ENCODE peak calls at places on chromosome 15, in seven cellular contexts. P, R, B, A, L, W and N are unnamed samples.

GRCh38 chr15:92882697-92883642 is 17.2 kb upstream of the CHD2 start:
- DNase-seq in B (no peak), W (no peak), P (no peak), L (no peak), A (no peak), R (no peak), N (no peak)

GRCh38 chr15:78750566-78750965 is 60.7 kb downstream of the ADAMTS7 start:
- DNase-seq in B (no peak), P (no peak), W (no peak), R (no peak), A (no peak), L (no peak), N (no peak)

GRCh38 chr15:29670945-29671307 is 151.3 kb downstream of the TJP1 start:
- DNase-seq in A (peak), W (peak), L (peak), R (no peak), B (peak), P (peak), N (peak)

GRCh38 chr15:79897701-79898113 is 893 bp upstream of the MTHFS start:
- DNase-seq in W (no peak), L (no peak), R (no peak), B (no peak), A (no peak), P (no peak), N (no peak)

GRCh38 chr15:69316281-69316680 is 17.6 kb downstream of the PAQR5 start:
- DNase-seq in R (no peak), B (no peak), A (no peak), L (no peak), W (no peak), P (no peak), N (no peak)

GRCh38 chr15:99421172-99421656 is 144.6 kb upstream of the MEF2A start:
- DNase-seq in P (peak), L (no peak), A (peak), W (no peak), R (no peak), B (no peak), N (no peak)

GRCh38 chr15:78715439-78715838 is 74.4 kb upstream of the CHRNB4 start:
- DNase-seq in L (no peak), W (no peak), A (no peak), R (no peak), B (no peak), P (no peak), N (no peak)

GRCh38 chr15:99745687-99746086 is 12.4 kb upstream of the LYSMD4 start:
- DNase-seq in A (no peak), P (no peak), L (no peak), R (no peak), B (no peak), W (no peak), N (no peak)

GRCh38 chr15:93485922-93486327 is 396.9 kb upstream of the RGMA start:
- DNase-seq in P (no peak), W (no peak), R (no peak), B (no peak), A (peak), L (no peak), N (no peak)

GRCh38 chr15:70251246-70251990 is 153.7 kb upstream of the TLE3 start:
- DNase-seq in L (no peak), W (no peak), B (no peak), A (no peak), P (no peak), R (peak), N (no peak)

GRCh38 chr15:78083186-78083585 is 5.7 kb upstream of the TBC1D2B start:
- DNase-seq in W (no peak), P (no peak), A (no peak), B (no peak), L (no peak), R (no peak), N (no peak)

GRCh38 chr15:94119215-94119815 is 112.0 kb upstream of the MCTP2 start:
- DNase-seq in R (peak), W (no peak), P (no peak), B (no peak), L (no peak), A (no peak), N (no peak)

GRCh38 chr15:38843736-38844590 is 279.3 kb upstream of the RASGRP1 start:
- DNase-seq in W (no peak), L (no peak), R (no peak), P (no peak), B (no peak), A (no peak), N (no peak)

GRCh38 chr15:27137127-27137526 is 166.1 kb downstream of the GABRG3 start:
- DNase-seq in B (no peak), P (no peak), W (no peak), L (no peak), R (no peak), A (no peak), N (no peak)

GRCh38 chr15:55909036-55909811 is 84.2 kb downstream of the NEDD4 start:
- DNase-seq in B (no peak), W (no peak), A (no peak), L (no peak), P (peak), R (no peak), N (peak)

GRCh38 chr15:31367021-31367729 is 40.5 kb downstream of the KLF13 start:
- DNase-seq in W (no peak), B (no peak), R (no peak), L (no peak), P (no peak), A (no peak), N (no peak)

GRCh38 chr15:22925875-22926274 is 54.3 kb downstream of the CYFIP1 start:
- DNase-seq in W (no peak), A (no peak), B (no peak), R (no peak), P (no peak), L (no peak), N (no peak)

GRCh38 chr15:85865070-85865684 is 70.5 kb upstream of the KLHL25 start:
- DNase-seq in L (peak), R (peak), W (no peak), B (peak), A (no peak), P (peak), N (peak)

GRCh38 chr15:31367730-31368344 is 41.2 kb downstream of the KLF13 start:
- DNase-seq in L (no peak), A (no peak), P (no peak), B (no peak), R (no peak), W (no peak), N (no peak)

GRCh38 chr15:41999290-42000285 is 21.3 kb downstream of the PLA2G4E start:
- DNase-seq in A (no peak), W (no peak), B (no peak), L (no peak), R (no peak), P (no peak), N (no peak)

GRCh38 chr15:31306426-31307269 is 20.0 kb upstream of the KLF13 start:
- DNase-seq in W (peak), R (peak), A (peak), L (no peak), P (no peak), B (peak), N (peak)

GRCh38 chr15:100107151-100107550 is 234.6 kb downstream of the ADAMTS17 start:
- DNase-seq in R (no peak), P (no peak), W (no peak), B (no peak), A (no peak), L (no peak), N (no peak)

GRCh38 chr15:80951941-80952340 is 37.7 kb downstream of the MESD start:
- DNase-seq in B (no peak), L (no peak), W (no peak), P (no peak), R (no peak), A (no peak), N (no peak)

GRCh38 chr15:44081223-44082013 is 113.7 kb downstream of the FRMD5 start:
- DNase-seq in P (peak), W (no peak), A (no peak), B (no peak), L (no peak), R (no peak), N (peak)

GRCh38 chr15:96369825-96370621 is 39.5 kb downstream of the NR2F2 start:
- DNase-seq in R (peak), B (no peak), L (no peak), W (no peak), P (no peak), A (no peak), N (no peak)

GRCh38 chr15:76189106-76189505 is 122.2 kb downstream of the ETFA start:
- DNase-seq in R (no peak), B (no peak), L (no peak), W (no peak), A (no peak), P (no peak), N (no peak)

GRCh38 chr15:76184640-76185020 is 124.8 kb downstream of the TMEM266 start:
- DNase-seq in B (no peak), A (no peak), P (no peak), L (no peak), R (no peak), W (no peak), N (no peak)

GRCh38 chr15:76183906-76184639 is 124.3 kb downstream of the TMEM266 start:
- DNase-seq in L (no peak), B (no peak), W (no peak), A (no peak), R (no peak), P (no peak), N (no peak)

GRCh38 chr15:76187151-76187550 is 124.1 kb downstream of the ETFA start:
- DNase-seq in A (no peak), R (no peak), B (no peak), P (no peak), L (no peak), W (no peak), N (no peak)

GRCh38 chr15:76185716-76186115 is 125.6 kb downstream of the ETFA start:
- DNase-seq in A (peak), R (peak), L (peak), B (peak), W (no peak), P (peak), N (peak)
- TF ChIP-seq CTCF in A (peak), R (peak), L (peak), B (peak), W (peak), P (peak), N (peak)

GRCh38 chr15:90322531-90322930 is 29.6 kb upstream of the ZNF774 start:
- DNase-seq in W (no peak), R (no peak), L (no peak), A (no peak), P (no peak), B (no peak), N (no peak)

GRCh38 chr15:90320885-90321278 is 31.2 kb upstream of the ZNF774 start:
- DNase-seq in R (no peak), W (no peak), B (no peak), P (no peak), L (no peak), A (no peak), N (no peak)

GRCh38 chr15:90316139-90316538 is 35.9 kb upstream of the ZNF774 start:
- DNase-seq in W (no peak), B (no peak), R (no peak), P (no peak), L (no peak), A (no peak), N (no peak)

GRCh38 chr15:90318591-90318990 is 33.5 kb upstream of the ZNF774 start:
- DNase-seq in L (no peak), A (no peak), R (no peak), B (no peak), W (no peak), P (no peak), N (no peak)

GRCh38 chr15:90320062-90320884 is 31.8 kb upstream of the ZNF774 start:
- DNase-seq in R (peak), W (peak), B (peak), P (peak), A (peak), L (peak), N (peak)
- H3K4me3 ChIP-seq in R (no peak), W (no peak), B (peak), P (peak), A (no peak), L (no peak), N (no peak)

GRCh38 chr15:48573780-48574179 is 71.7 kb downstream of the FBN1 start:
- DNase-seq in P (no peak), W (no peak), R (no peak), A (no peak), L (no peak), B (no peak), N (no peak)
- TF ChIP-seq CTCF in P (no peak), W (no peak), R (no peak), A (no peak), L (no peak), B (no peak), N (no peak)

GRCh38 chr15:34588046-34588674 is 4.7 kb upstream of the GOLGA8B start:
- DNase-seq in W (peak), B (peak), P (peak), A (peak), R (peak), L (peak), N (peak)
- H3K4me3 ChIP-seq in W (no peak), B (no peak), P (peak), A (peak), R (peak), L (peak), N (peak)

GRCh38 chr15:74821790-74822158 is 4.7 kb upstream of the CPLX3 start:
- DNase-seq in P (no peak), B (no peak), A (no peak), W (no peak), L (no peak), R (no peak), N (no peak)

GRCh38 chr15:74822233-74822632 is 4.2 kb upstream of the CPLX3 start:
- DNase-seq in R (no peak), W (no peak), P (no peak), B (no peak), L (no peak), A (no peak), N (no peak)

GRCh38 chr15:74823324-74823723 is 3.1 kb upstream of the CPLX3 start:
- DNase-seq in W (no peak), R (no peak), L (no peak), A (no peak), B (no peak), P (no peak), N (no peak)

GRCh38 chr15:74820056-74820455 is 6.4 kb upstream of the CPLX3 start:
- DNase-seq in A (no peak), W (no peak), R (no peak), B (no peak), L (no peak), P (no peak), N (no peak)

DNA sequence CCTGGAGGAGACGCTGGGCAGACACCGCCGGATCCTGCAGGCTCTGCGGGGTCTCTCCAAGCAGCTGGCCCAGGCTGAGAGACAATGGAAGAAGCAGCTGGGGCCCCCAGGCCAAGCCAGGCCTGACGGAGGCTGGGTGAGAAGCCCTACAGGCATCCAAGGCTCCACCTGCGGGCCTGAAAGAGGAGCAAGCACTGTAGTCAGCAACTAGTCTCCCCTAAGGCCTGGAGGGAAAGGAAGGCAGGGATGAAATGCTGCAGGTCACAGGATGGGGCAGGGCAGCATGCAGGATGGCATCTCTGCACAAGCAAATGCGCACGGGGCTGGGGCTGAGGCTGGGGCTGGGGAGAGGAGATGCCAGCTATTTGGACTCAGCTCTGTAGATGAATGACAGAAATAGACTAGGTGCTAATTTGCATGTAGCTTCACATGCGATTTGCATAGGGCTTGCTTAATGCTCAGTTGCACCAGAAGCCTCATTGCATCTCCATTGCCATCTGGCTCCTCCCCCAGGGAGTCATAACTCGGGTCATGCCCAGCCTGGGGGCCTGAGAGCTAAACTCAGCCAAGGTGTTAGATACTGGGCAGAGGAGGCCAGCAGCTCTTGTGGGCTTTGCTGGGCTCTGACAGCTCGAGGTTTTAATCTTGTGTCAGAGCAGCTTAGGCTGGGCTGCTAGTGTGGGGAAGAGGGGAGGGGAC is 5.2 kb upstream of the CPLX3 start:
- DNase-seq in W (no peak), P (no peak), L (no peak), A (no peak), B (no peak), R (peak), N (no peak)
- TF ChIP-seq CTCF in W (no peak), P (no peak), L (no peak), A (no peak), B (no peak), R (no peak), N (no peak)

GRCh38 chr15:66389098-66389858 is 2.6 kb downstream of the MAP2K1 start:
- DNase-seq in R (no peak), W (no peak), L (no peak), P (no peak), A (no peak), B (no peak), N (no peak)
- H3K4me3 ChIP-seq in R (peak), W (no peak), L (no peak), P (no peak), A (no peak), B (no peak), N (no peak)

GRCh38 chr15:73996939-73997338 is 2.4 kb downstream of the PML start:
- DNase-seq in R (no peak), A (no peak), L (no peak), W (no peak), B (peak), P (peak), N (peak)
- TF ChIP-seq CTCF in R (no peak), A (no peak), L (no peak), W (no peak), B (no peak), P (no peak), N (no peak)

GRCh38 chr15:57747206-57747605 is 40.7 kb downstream of the POLR2M start:
- DNase-seq in W (no peak), R (no peak), B (no peak), A (peak), P (peak), L (no peak), N (no peak)

GRCh38 chr15:57751177-57751800 is 44.8 kb downstream of the POLR2M start:
- DNase-seq in W (no peak), R (peak), P (peak), B (no peak), A (no peak), L (peak), N (peak)

GRCh38 chr15:57741089-57741488 is 34.6 kb downstream of the POLR2M start:
- DNase-seq in W (no peak), B (no peak), R (no peak), A (no peak), P (no peak), L (no peak), N (no peak)

GRCh38 chr15:57743424-57743823 is 36.9 kb downstream of the POLR2M start:
- DNase-seq in R (peak), L (no peak), W (no peak), P (peak), B (no peak), A (no peak), N (no peak)

DNA sequence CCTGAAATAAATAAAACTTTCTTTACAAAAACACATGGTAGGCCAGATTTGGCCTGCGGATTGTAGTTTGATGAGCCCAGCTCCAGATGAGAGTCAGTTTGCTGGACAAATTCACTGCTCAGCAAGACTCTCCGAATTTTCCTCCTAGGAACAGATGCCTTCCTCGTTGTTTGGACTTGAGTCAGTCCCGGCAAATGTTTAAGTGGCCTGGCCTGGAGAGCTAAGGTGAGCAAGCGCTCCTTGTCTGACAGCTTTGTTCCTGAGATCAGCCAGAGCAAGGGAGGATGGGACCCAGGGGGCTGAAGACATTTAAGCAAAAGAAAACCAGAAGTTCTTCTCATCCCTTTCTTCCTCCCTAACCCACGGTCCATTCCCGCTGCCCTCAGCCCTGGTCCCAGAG is 40.2 kb downstream of the POLR2M start:
- DNase-seq in B (no peak), W (no peak), R (no peak), A (no peak), P (peak), L (no peak), N (no peak)
- H3K4me3 ChIP-seq in B (no peak), W (no peak), R (no peak), A (no peak), P (peak), L (no peak), N (no peak)

GRCh38 chr15:71784719-71785118 is 25.6 kb upstream of the NR2E3 start:
- DNase-seq in P (no peak), L (no peak), W (no peak), A (no peak), R (peak), B (no peak), N (no peak)
- TF ChIP-seq CTCF in P (peak), L (peak), W (no peak), A (no peak), R (peak), B (peak), N (peak)